ENCODE peak calls at places on chromosomes 16 and 17, in six cellular contexts. One of them, this sample, is unnamed.

GRCh38 chr17:45341389-45342158 is 24.8 kb upstream of the MAP3K14 start:
- DNase-seq in endodermal cell: peak
- DNase-seq in A673: peak
- DNase-seq in lower leg skin: peak
- DNase-seq in NCI-H526: peak
- DNase-seq in COR-L47: peak
- DNase-seq in this sample: no peak

GRCh38 chr17:50560185-50560824 is at the start of gene CACNA1G:
- DNase-seq in endodermal cell: peak
- DNase-seq in NCI-H526: peak
- DNase-seq in COR-L47: peak
- DNase-seq in lower leg skin: peak
- DNase-seq in A673: peak
- DNase-seq in this sample: peak

GRCh38 chr17:17570798-17571716 is 20.5 kb downstream of the PEMT start:
- DNase-seq in A673: no peak
- DNase-seq in endodermal cell: no peak
- DNase-seq in lower leg skin: no peak
- DNase-seq in NCI-H526: no peak
- DNase-seq in COR-L47: no peak
- DNase-seq in this sample: no peak

GRCh38 chr17:15262291-15263205 is 2.6 kb downstream of the PMP22 start:
- DNase-seq in endodermal cell: peak
- DNase-seq in NCI-H526: peak
- DNase-seq in lower leg skin: peak
- DNase-seq in A673: no peak
- DNase-seq in COR-L47: no peak
- DNase-seq in this sample: peak

GRCh38 chr17:48149174-48150106 is 41.9 kb downstream of the SNX11 start:
- DNase-seq in COR-L47: peak
- DNase-seq in NCI-H526: no peak
- DNase-seq in endodermal cell: peak
- DNase-seq in A673: peak
- DNase-seq in lower leg skin: no peak
- DNase-seq in this sample: no peak

GRCh38 chr17:27247071-27247957 is 46.6 kb upstream of the WSB1 start:
- DNase-seq in NCI-H526: no peak
- DNase-seq in endodermal cell: no peak
- DNase-seq in A673: no peak
- DNase-seq in lower leg skin: peak
- DNase-seq in COR-L47: peak
- DNase-seq in this sample: no peak

GRCh38 chr17:50631195-50631907 is 3.3 kb upstream of the ABCC3 start:
- DNase-seq in lower leg skin: no peak
- DNase-seq in endodermal cell: no peak
- DNase-seq in A673: peak
- DNase-seq in COR-L47: no peak
- DNase-seq in NCI-H526: no peak
- DNase-seq in this sample: no peak

GRCh38 chr16:11149011-11149616 is 106.9 kb downstream of the SOCS1 start:
- DNase-seq in lower leg skin: no peak
- DNase-seq in A673: no peak
- DNase-seq in endodermal cell: peak
- DNase-seq in COR-L47: no peak
- DNase-seq in NCI-H526: no peak
- DNase-seq in this sample: no peak

GRCh38 chr16:22161999-22162657 is at the start of gene SDR42E2:
- DNase-seq in COR-L47: no peak
- DNase-seq in endodermal cell: peak
- DNase-seq in A673: no peak
- DNase-seq in lower leg skin: no peak
- DNase-seq in NCI-H526: peak
- DNase-seq in this sample: no peak

GRCh38 chr16:80369559-80369958 is 171.2 kb upstream of the DYNLRB2 start:
- DNase-seq in endodermal cell: peak
- DNase-seq in A673: no peak
- DNase-seq in COR-L47: no peak
- DNase-seq in lower leg skin: no peak
- DNase-seq in NCI-H526: peak
- DNase-seq in this sample: peak

GRCh38 chr16:24819462-24820040 is 26.2 kb upstream of the SLC5A11 start:
- DNase-seq in NCI-H526: no peak
- DNase-seq in lower leg skin: no peak
- DNase-seq in endodermal cell: no peak
- DNase-seq in COR-L47: no peak
- DNase-seq in A673: no peak
- DNase-seq in this sample: no peak

GRCh38 chr17:7043544-7044268 is at the start of gene SLC16A11:
- DNase-seq in NCI-H526: peak
- DNase-seq in COR-L47: peak
- DNase-seq in lower leg skin: peak
- DNase-seq in endodermal cell: peak
- DNase-seq in A673: peak
- DNase-seq in this sample: peak

GRCh38 chr16:12545292-12545610 is 258.4 kb downstream of the CPPED1 start:
- DNase-seq in NCI-H526: no peak
- DNase-seq in lower leg skin: no peak
- DNase-seq in endodermal cell: no peak
- DNase-seq in A673: no peak
- DNase-seq in COR-L47: no peak
- DNase-seq in this sample: no peak

GRCh38 chr17:77144227-77144626 is 3.5 kb downstream of the SEC14L1 start:
- DNase-seq in NCI-H526: peak
- DNase-seq in lower leg skin: no peak
- DNase-seq in A673: no peak
- DNase-seq in endodermal cell: no peak
- DNase-seq in COR-L47: no peak
- DNase-seq in this sample: no peak

GRCh38 chr17:44768505-44769142 is 9.8 kb downstream of the ADAM11 start:
- DNase-seq in NCI-H526: no peak
- DNase-seq in endodermal cell: no peak
- DNase-seq in lower leg skin: no peak
- DNase-seq in COR-L47: no peak
- DNase-seq in A673: no peak
- DNase-seq in this sample: no peak

GRCh38 chr17:19702231-19702641 is 14.1 kb downstream of the SLC47A2 start:
- DNase-seq in lower leg skin: peak
- DNase-seq in endodermal cell: no peak
- DNase-seq in COR-L47: no peak
- DNase-seq in A673: no peak
- DNase-seq in NCI-H526: no peak
- DNase-seq in this sample: no peak

GRCh38 chr17:28675980-28676379 is 14.0 kb downstream of the SUPT6H start:
- DNase-seq in A673: no peak
- DNase-seq in NCI-H526: peak
- DNase-seq in COR-L47: no peak
- DNase-seq in endodermal cell: peak
- DNase-seq in lower leg skin: peak
- DNase-seq in this sample: no peak

GRCh38 chr17:9199474-9200196 is 178.3 kb downstream of the NTN1 start:
- DNase-seq in NCI-H526: peak
- DNase-seq in COR-L47: no peak
- DNase-seq in endodermal cell: peak
- DNase-seq in lower leg skin: no peak
- DNase-seq in A673: no peak
- DNase-seq in this sample: no peak

GRCh38 chr16:53678756-53679334 is 24.8 kb downstream of the RPGRIP1L start:
- DNase-seq in COR-L47: no peak
- DNase-seq in A673: no peak
- DNase-seq in lower leg skin: no peak
- DNase-seq in endodermal cell: no peak
- DNase-seq in NCI-H526: no peak
- DNase-seq in this sample: no peak

GRCh38 chr17:57166803-57167202 is 81.8 kb downstream of the AKAP1 start:
- DNase-seq in COR-L47: no peak
- DNase-seq in NCI-H526: no peak
- DNase-seq in endodermal cell: peak
- DNase-seq in A673: no peak
- DNase-seq in lower leg skin: peak
- DNase-seq in this sample: no peak

GRCh38 chr16:85781156-85781555 is 18.2 kb downstream of the EMC8 start:
- DNase-seq in A673: no peak
- DNase-seq in COR-L47: no peak
- DNase-seq in NCI-H526: no peak
- DNase-seq in lower leg skin: no peak
- DNase-seq in endodermal cell: no peak
- DNase-seq in this sample: no peak

GRCh38 chr16:70437582-70438324 is 1.1 kb downstream of the ST3GAL2 start:
- DNase-seq in lower leg skin: no peak
- DNase-seq in A673: peak
- DNase-seq in COR-L47: no peak
- DNase-seq in NCI-H526: peak
- DNase-seq in endodermal cell: peak
- DNase-seq in this sample: peak

GRCh38 chr17:50585346-50585745 is 24.8 kb downstream of the CACNA1G start:
- DNase-seq in endodermal cell: no peak
- DNase-seq in NCI-H526: no peak
- DNase-seq in lower leg skin: no peak
- DNase-seq in A673: no peak
- DNase-seq in COR-L47: no peak
- DNase-seq in this sample: no peak

GRCh38 chr17:78561166-78561565 is 16.0 kb downstream of the DNAH17 start:
- DNase-seq in NCI-H526: no peak
- DNase-seq in lower leg skin: no peak
- DNase-seq in COR-L47: no peak
- DNase-seq in endodermal cell: no peak
- DNase-seq in A673: no peak
- DNase-seq in this sample: no peak

GRCh38 chr16:31504159-31504558 is 4.0 kb downstream of the RUSF1 start:
- DNase-seq in NCI-H526: no peak
- DNase-seq in lower leg skin: no peak
- DNase-seq in endodermal cell: no peak
- DNase-seq in A673: no peak
- DNase-seq in COR-L47: no peak
- DNase-seq in this sample: no peak

GRCh38 chr16:67842509-67843342 is 606 bp downstream of the THAP11 start:
- DNase-seq in lower leg skin: peak
- DNase-seq in COR-L47: peak
- DNase-seq in NCI-H526: peak
- DNase-seq in endodermal cell: peak
- DNase-seq in A673: peak
- DNase-seq in this sample: no peak

This sample was measured in frontal cortex.